ENCODE peak calls at places on chromosomes 11 and 22, in nine cellular contexts. X is thoracic aorta; Y is effector memory CD4-positive, alpha-beta T cell; U is brain microvascular endothelial cell; V is IMR-90; K is CD4-positive, alpha-beta T cell; J is right cardiac atrium; N is stomach; C is psoas muscle. P is an unnamed sample.

GRCh38 chr11:74425100-74425499 is 26.9 kb upstream of the PGM2L1 start:
- DNase-seq in N (no peak), U (no peak), C (no peak), X (no peak), V (no peak), K (no peak), Y (no peak), J (no peak), P (no peak)

GRCh38 chr22:50553310-50553709 is 7.6 kb downstream of the KLHDC7B start:
- DNase-seq in X (no peak), V (no peak), Y (no peak), J (no peak), N (no peak), C (no peak), U (no peak), K (no peak), P (no peak)

GRCh38 chr11:69434341-69434960 is 47.0 kb upstream of the LINC01488 start:
- DNase-seq in U (no peak), Y (no peak), N (no peak), C (peak), V (no peak), K (no peak), J (no peak), X (no peak), P (no peak)

GRCh38 chr11:116563028-116563712 is 209.6 kb downstream of the BUD13 start:
- DNase-seq in X (no peak), K (no peak), V (peak), J (no peak), N (no peak), C (no peak), Y (no peak), U (no peak), P (peak)

GRCh38 chr11:8963569-8964323 is 496 bp downstream of the TMEM9B start:
- DNase-seq in C (peak), J (peak), K (peak), N (peak), X (peak), Y (peak), V (no peak), U (no peak), P (no peak)

GRCh38 chr11:17635551-17635938 is 83.8 kb upstream of the MYOD1 start:
- DNase-seq in N (no peak), U (no peak), C (no peak), V (no peak), J (no peak), X (no peak), K (no peak), Y (no peak), P (no peak)

GRCh38 chr11:104164028-104164520 is at the start of gene PDGFD:
- DNase-seq in Y (no peak), V (peak), X (peak), K (peak), C (peak), N (peak), U (peak), J (peak), P (no peak)

GRCh38 chr11:9138612-9139579 is 47.5 kb upstream of the SCUBE2 start:
- DNase-seq in X (peak), Y (no peak), V (peak), U (peak), C (no peak), J (no peak), N (peak), K (peak), P (no peak)

GRCh38 chr22:39496131-39496838 is 5.8 kb upstream of the MIEF1 start:
- DNase-seq in U (peak), X (no peak), J (peak), C (peak), N (peak), Y (no peak), V (peak), K (peak), P (peak)

GRCh38 chr11:8068605-8069221 is 12.3 kb upstream of the TUB start:
- DNase-seq in Y (no peak), X (no peak), U (peak), C (peak), N (no peak), K (no peak), J (peak), V (peak), P (no peak)

GRCh38 chr22:36110306-36110791 is 50.2 kb downstream of the APOL3 start:
- DNase-seq in X (no peak), V (no peak), C (peak), U (no peak), K (no peak), Y (no peak), J (no peak), N (no peak), P (no peak)

GRCh38 chr22:36546092-36546804 is 17.3 kb upstream of the EIF3D start:
- DNase-seq in K (peak), J (peak), N (no peak), V (peak), C (peak), X (no peak), Y (no peak), U (peak), P (no peak)

GRCh38 chr11:89436071-89436470 is 55.1 kb downstream of the NOX4 start:
- DNase-seq in Y (no peak), V (peak), C (peak), J (no peak), K (no peak), N (no peak), U (peak), X (no peak), P (no peak)

GRCh38 chr11:57903441-57904123 is 120.1 kb upstream of the OR9Q1 start:
- DNase-seq in K (peak), X (no peak), V (peak), Y (no peak), N (peak), U (no peak), J (no peak), C (no peak), P (no peak)

GRCh38 chr11:131690776-131691557 is 320.6 kb downstream of the NTM start:
- DNase-seq in K (no peak), N (no peak), V (no peak), X (no peak), U (no peak), Y (no peak), J (no peak), C (peak), P (no peak)

GRCh38 chr22:50293441-50294318 is 13.8 kb downstream of the PLXNB2 start:
- DNase-seq in N (peak), C (no peak), X (no peak), V (peak), J (peak), K (no peak), Y (no peak), U (peak), P (no peak)

GRCh38 chr11:35566161-35566560 is 40.7 kb upstream of the PAMR1 start:
- DNase-seq in J (no peak), U (no peak), Y (no peak), C (no peak), X (no peak), N (no peak), V (no peak), K (no peak), P (no peak)

GRCh38 chr22:45688606-45689080 is 17.0 kb downstream of the ATXN10 start:
- DNase-seq in U (peak), J (no peak), V (peak), X (no peak), K (no peak), N (no peak), C (no peak), Y (no peak), P (no peak)

GRCh38 chr11:75525433-75526191 is at the start of gene GDPD5:
- DNase-seq in K (peak), V (peak), C (peak), N (peak), J (peak), Y (peak), X (peak), U (peak), P (peak)

GRCh38 chr22:46058591-46059519 is 81.9 kb upstream of the WNT7B start:
- DNase-seq in X (no peak), K (no peak), N (peak), V (no peak), J (no peak), Y (no peak), U (no peak), C (peak), P (no peak)

GRCh38 chr22:22064580-22064979 is 82.0 kb upstream of the TOP3B start:
- DNase-seq in Y (no peak), V (no peak), X (no peak), N (no peak), U (no peak), C (no peak), K (no peak), J (no peak), P (no peak)

GRCh38 chr11:100932474-100933100 is 197.0 kb downstream of the PGR start:
- DNase-seq in N (no peak), U (no peak), V (peak), C (no peak), J (no peak), K (no peak), Y (no peak), X (no peak), P (no peak)

GRCh38 chr11:64070301-64070656 is 34.5 kb downstream of the FLRT1 start:
- DNase-seq in C (no peak), X (no peak), V (no peak), J (no peak), U (no peak), Y (no peak), N (no peak), K (no peak), P (no peak)

GRCh38 chr22:40922484-40923303 is 28.5 kb upstream of the RBX1 start:
- DNase-seq in Y (no peak), K (no peak), N (no peak), X (no peak), J (no peak), U (peak), C (no peak), V (peak), P (no peak)

GRCh38 chr22:40249286-40249685 is 71.6 kb downstream of the TNRC6B start:
- DNase-seq in V (no peak), C (no peak), K (no peak), X (no peak), U (no peak), N (no peak), Y (no peak), J (no peak), P (no peak)

GRCh38 chr11:113994077-113994954 is 19.4 kb downstream of the HTR3A start:
- DNase-seq in X (no peak), V (no peak), J (no peak), U (no peak), Y (peak), N (peak), C (no peak), K (peak), P (no peak)

GRCh38 chr11:35548925-35549561 is 23.6 kb upstream of the PAMR1 start:
- DNase-seq in X (no peak), C (no peak), J (no peak), N (no peak), V (peak), K (no peak), U (peak), Y (no peak), P (no peak)

GRCh38 chr11:118318112-118319030 is 13.8 kb downstream of the CD3E start:
- DNase-seq in X (no peak), J (no peak), V (no peak), K (no peak), U (no peak), N (no peak), Y (no peak), C (no peak), P (no peak)

GRCh38 chr22:23156286-23156685 is 11.0 kb downstream of the RAB36 start:
- DNase-seq in C (no peak), J (no peak), X (no peak), N (no peak), K (no peak), U (no peak), Y (no peak), V (no peak), P (no peak)

GRCh38 chr22:24532075-24532474 is 22.9 kb downstream of the GUCD1 start:
- DNase-seq in K (no peak), N (no peak), V (no peak), J (no peak), C (peak), Y (no peak), U (no peak), X (no peak), P (no peak)

GRCh38 chr11:121240650-121241299 is 51.8 kb upstream of the SC5D start:
- DNase-seq in Y (no peak), N (no peak), V (no peak), U (no peak), J (no peak), C (no peak), K (no peak), X (no peak), P (no peak)

GRCh38 chr22:31281733-31282132 is 10.6 kb downstream of the PIK3IP1 start:
- DNase-seq in Y (no peak), V (no peak), C (no peak), N (no peak), K (no peak), X (no peak), J (no peak), U (no peak), P (no peak)
- H3K27ac ChIP-seq in Y (peak), V (no peak), C (no peak), N (peak), K (peak), X (no peak), J (peak), U (no peak), P (no peak)

DNA sequence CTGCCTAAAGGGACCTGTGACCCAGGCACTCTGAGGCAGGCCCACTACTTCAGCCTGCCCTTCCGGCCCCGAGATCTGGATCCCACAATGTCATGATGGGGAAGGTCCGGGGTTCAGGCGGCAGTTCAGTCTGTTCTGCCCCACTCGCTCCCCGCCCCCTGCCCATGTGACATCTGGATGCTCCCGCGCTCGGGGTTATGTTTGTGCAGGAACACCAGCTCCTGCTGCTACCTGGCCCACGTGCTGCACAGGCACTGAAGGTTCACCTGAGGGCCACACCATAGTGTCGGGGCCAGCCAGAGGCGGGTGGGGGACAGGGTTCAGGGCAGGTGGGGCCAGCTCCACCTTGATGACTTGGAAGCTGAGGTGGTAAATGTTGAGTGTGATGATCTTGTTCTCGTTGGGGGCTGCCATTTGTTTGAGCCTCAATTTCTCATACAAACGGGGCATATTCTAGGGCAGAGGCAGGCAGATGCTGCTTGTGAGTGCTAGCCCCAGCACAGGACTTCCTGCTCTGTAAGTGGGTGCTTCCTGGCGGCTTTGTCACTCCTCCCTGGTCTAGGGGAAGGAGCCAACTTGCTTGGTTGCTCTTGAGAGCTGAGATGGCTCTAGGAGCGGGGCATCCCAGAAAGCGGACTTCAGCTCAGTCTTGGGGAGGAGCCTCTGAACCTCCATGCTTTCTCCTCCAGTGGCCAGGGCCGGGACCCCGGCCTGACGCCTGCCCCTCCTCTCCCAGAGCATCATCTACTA is 4.3 kb upstream of the SIPA1 start:
- DNase-seq in U (no peak), C (no peak), V (no peak), Y (no peak), N (no peak), J (no peak), X (no peak), K (no peak), P (no peak)
- H3K27ac ChIP-seq in U (no peak), C (no peak), V (no peak), Y (no peak), N (no peak), J (no peak), X (no peak), K (peak), P (no peak)

GRCh38 chr11:111906680-111907079 is 4.9 kb downstream of the CRYAB start:
- DNase-seq in X (no peak), J (no peak), K (no peak), U (no peak), Y (no peak), C (no peak), V (no peak), N (no peak), P (no peak)

GRCh38 chr11:111910637-111911562 is 670 bp downstream of the CRYAB start:
- DNase-seq in N (no peak), K (no peak), J (no peak), C (peak), X (no peak), V (no peak), U (no peak), Y (no peak), P (peak)

GRCh38 chr11:111909378-111909777 is 2.2 kb downstream of the CRYAB start:
- DNase-seq in X (no peak), N (no peak), V (no peak), K (no peak), U (no peak), J (no peak), C (no peak), Y (no peak), P (no peak)

GRCh38 chr11:111911563-111912401 is at the start of gene CRYAB:
- DNase-seq in Y (no peak), K (no peak), N (peak), U (peak), V (peak), X (peak), C (peak), J (peak), P (peak)

GRCh38 chr11:111908639-111909305 is 2.8 kb downstream of the CRYAB start:
- DNase-seq in Y (no peak), N (no peak), U (no peak), C (no peak), J (no peak), X (no peak), V (no peak), K (no peak), P (no peak)
- H3K27ac ChIP-seq in Y (no peak), N (no peak), U (no peak), C (peak), J (peak), X (no peak), V (no peak), K (no peak), P (peak)

GRCh38 chr11:33932721-33933120 is 40.8 kb upstream of the LMO2 start:
- DNase-seq in K (no peak), J (no peak), X (no peak), C (no peak), V (no peak), U (no peak), Y (no peak), N (no peak), P (no peak)
- H3K27ac ChIP-seq in K (no peak), J (no peak), X (no peak), C (no peak), V (no peak), U (no peak), Y (no peak), N (peak), P (no peak)

GRCh38 chr11:86039094-86039493 is 29.8 kb downstream of the PICALM start:
- DNase-seq in J (no peak), N (no peak), Y (no peak), V (no peak), U (no peak), C (no peak), K (no peak), X (no peak), P (no peak)

GRCh38 chr11:86035920-86036319 is 33.0 kb downstream of the PICALM start:
- DNase-seq in X (no peak), J (no peak), N (no peak), Y (no peak), K (no peak), C (no peak), U (no peak), V (no peak), P (no peak)

GRCh38 chr11:86035164-86035563 is 33.7 kb downstream of the PICALM start:
- DNase-seq in X (no peak), U (no peak), V (no peak), K (no peak), N (no peak), J (no peak), Y (no peak), C (peak), P (no peak)

GRCh38 chr11:86034710-86035109 is 34.2 kb downstream of the PICALM start:
- DNase-seq in K (no peak), Y (no peak), U (no peak), C (no peak), J (no peak), V (no peak), X (no peak), N (no peak), P (no peak)

GRCh38 chr11:86037743-86038142 is 31.1 kb downstream of the PICALM start:
- DNase-seq in J (no peak), K (no peak), X (no peak), Y (no peak), N (no peak), U (no peak), C (no peak), V (no peak), P (no peak)
- H3K27ac ChIP-seq in J (no peak), K (no peak), X (no peak), Y (no peak), N (no peak), U (no peak), C (peak), V (no peak), P (no peak)

GRCh38 chr11:124760806-124761205 is 1.3 kb downstream of the ESAM start:
- DNase-seq in N (no peak), C (no peak), X (no peak), K (no peak), V (no peak), J (no peak), U (no peak), Y (no peak), P (no peak)
- H3K27ac ChIP-seq in N (peak), C (peak), X (peak), K (no peak), V (no peak), J (peak), U (no peak), Y (no peak), P (peak)

GRCh38 chr11:20248345-20248744 is 88.1 kb upstream of the DBX1 start:
- DNase-seq in Y (no peak), K (no peak), C (no peak), U (no peak), J (no peak), X (no peak), V (no peak), N (no peak), P (no peak)
- H3K27ac ChIP-seq in Y (no peak), K (no peak), C (no peak), U (no peak), J (no peak), X (no peak), V (no peak), N (no peak), P (no peak)

P was measured in caudate nucleus.